ENCODE peak calls at places on chromosomes 1 and 21, in nine cellular contexts. One of them, this sample, is unnamed.

GRCh38 chr1:18480315-18481189 is at the start of gene KLHDC7A:
- DNase-seq in RWPE1: peak; percentile 28
- DNase-seq in NCI-H774: no peak
- DNase-seq in cardiac fibroblast: no peak
- DNase-seq in NCI-H1092 treated with DMSO at 0.1 percent for 48 hours: peak; percentile 77
- DNase-seq in T-helper 17 cell: no peak
- DNase-seq in right lobe of liver: peak; percentile 92
- DNase-seq in NCI-H460: no peak
- DNase-seq in lung: peak; percentile 79
- DNase-seq in this sample: no peak

GRCh38 chr1:214234635-214235025 is 46.3 kb upstream of the SMYD2 start:
- DNase-seq in right lobe of liver: no peak
- DNase-seq in lung: no peak
- DNase-seq in T-helper 17 cell: no peak
- DNase-seq in NCI-H774: peak; percentile 72
- DNase-seq in cardiac fibroblast: peak; percentile 60
- DNase-seq in NCI-H460: no peak
- DNase-seq in RWPE1: no peak
- DNase-seq in NCI-H1092 treated with DMSO at 0.1 percent for 48 hours: no peak
- DNase-seq in this sample: peak; percentile 50

GRCh38 chr1:181655756-181656155 is 172.4 kb downstream of the CACNA1E start:
- DNase-seq in cardiac fibroblast: peak; percentile 15
- DNase-seq in NCI-H460: peak; percentile 58
- DNase-seq in RWPE1: no peak
- DNase-seq in T-helper 17 cell: no peak
- DNase-seq in right lobe of liver: no peak
- DNase-seq in NCI-H774: no peak
- DNase-seq in NCI-H1092 treated with DMSO at 0.1 percent for 48 hours: no peak
- DNase-seq in lung: no peak
- DNase-seq in this sample: peak; percentile 67

GRCh38 chr1:54403808-54404261 is 2.4 kb downstream of the SSBP3 start:
- DNase-seq in lung: no peak
- DNase-seq in RWPE1: peak; percentile 39
- DNase-seq in NCI-H1092 treated with DMSO at 0.1 percent for 48 hours: no peak
- DNase-seq in right lobe of liver: peak; percentile 41
- DNase-seq in NCI-H460: no peak
- DNase-seq in T-helper 17 cell: no peak
- DNase-seq in cardiac fibroblast: peak; percentile 74
- DNase-seq in NCI-H774: no peak
- DNase-seq in this sample: no peak

GRCh38 chr1:59072017-59072947 is 224.6 kb upstream of the FGGY start:
- DNase-seq in NCI-H460: no peak
- DNase-seq in NCI-H774: peak; percentile 26
- DNase-seq in T-helper 17 cell: no peak
- DNase-seq in RWPE1: no peak
- DNase-seq in right lobe of liver: no peak
- DNase-seq in cardiac fibroblast: peak; percentile 56
- DNase-seq in NCI-H1092 treated with DMSO at 0.1 percent for 48 hours: peak; percentile 37
- DNase-seq in lung: no peak
- DNase-seq in this sample: no peak

GRCh38 chr1:199082778-199083389 is 444.0 kb downstream of the PTPRC start:
- DNase-seq in lung: no peak
- DNase-seq in NCI-H774: no peak
- DNase-seq in right lobe of liver: no peak
- DNase-seq in RWPE1: no peak
- DNase-seq in NCI-H1092 treated with DMSO at 0.1 percent for 48 hours: no peak
- DNase-seq in T-helper 17 cell: no peak
- DNase-seq in cardiac fibroblast: no peak
- DNase-seq in NCI-H460: no peak
- DNase-seq in this sample: no peak

GRCh38 chr1:23303524-23303923 is 40.6 kb downstream of the HNRNPR start:
- DNase-seq in T-helper 17 cell: no peak
- DNase-seq in NCI-H460: no peak
- DNase-seq in NCI-H1092 treated with DMSO at 0.1 percent for 48 hours: no peak
- DNase-seq in right lobe of liver: no peak
- DNase-seq in cardiac fibroblast: no peak
- DNase-seq in lung: no peak
- DNase-seq in RWPE1: no peak
- DNase-seq in NCI-H774: no peak
- DNase-seq in this sample: no peak

GRCh38 chr1:236336084-236336483 is 54.3 kb upstream of the ERO1B start:
- DNase-seq in NCI-H460: no peak
- DNase-seq in RWPE1: no peak
- DNase-seq in right lobe of liver: no peak
- DNase-seq in T-helper 17 cell: no peak
- DNase-seq in cardiac fibroblast: no peak
- DNase-seq in NCI-H1092 treated with DMSO at 0.1 percent for 48 hours: no peak
- DNase-seq in lung: no peak
- DNase-seq in NCI-H774: no peak
- DNase-seq in this sample: no peak

GRCh38 chr1:185069202-185069601 is 23.8 kb downstream of the RNF2 start:
- DNase-seq in lung: no peak
- DNase-seq in right lobe of liver: no peak
- DNase-seq in cardiac fibroblast: no peak
- DNase-seq in T-helper 17 cell: no peak
- DNase-seq in NCI-H1092 treated with DMSO at 0.1 percent for 48 hours: no peak
- DNase-seq in RWPE1: no peak
- DNase-seq in NCI-H460: no peak
- DNase-seq in NCI-H774: no peak
- DNase-seq in this sample: no peak

GRCh38 chr1:179278920-179279319 is 14.7 kb upstream of the SOAT1 start:
- DNase-seq in cardiac fibroblast: no peak
- DNase-seq in NCI-H774: no peak
- DNase-seq in NCI-H460: no peak
- DNase-seq in lung: no peak
- DNase-seq in RWPE1: no peak
- DNase-seq in right lobe of liver: no peak
- DNase-seq in T-helper 17 cell: no peak
- DNase-seq in NCI-H1092 treated with DMSO at 0.1 percent for 48 hours: no peak
- DNase-seq in this sample: no peak

GRCh38 chr21:45443595-45444181 is 38.7 kb downstream of the COL18A1 start:
- DNase-seq in NCI-H774: no peak
- DNase-seq in cardiac fibroblast: no peak
- DNase-seq in T-helper 17 cell: no peak
- DNase-seq in right lobe of liver: peak; percentile 64
- DNase-seq in RWPE1: no peak
- DNase-seq in NCI-H460: no peak
- DNase-seq in lung: no peak
- DNase-seq in NCI-H1092 treated with DMSO at 0.1 percent for 48 hours: peak; percentile 14
- DNase-seq in this sample: no peak

GRCh38 chr1:243950166-243950565 is 100.1 kb upstream of the AKT3 start:
- DNase-seq in NCI-H1092 treated with DMSO at 0.1 percent for 48 hours: no peak
- DNase-seq in NCI-H460: no peak
- DNase-seq in NCI-H774: no peak
- DNase-seq in cardiac fibroblast: peak; percentile 85
- DNase-seq in lung: no peak
- DNase-seq in T-helper 17 cell: no peak
- DNase-seq in right lobe of liver: no peak
- DNase-seq in RWPE1: peak; percentile 29
- DNase-seq in this sample: peak; percentile 89

GRCh38 chr1:154629160-154630073 is 21.4 kb upstream of the ADAR start:
- DNase-seq in lung: no peak
- DNase-seq in NCI-H460: no peak
- DNase-seq in right lobe of liver: no peak
- DNase-seq in cardiac fibroblast: no peak
- DNase-seq in RWPE1: no peak
- DNase-seq in T-helper 17 cell: no peak
- DNase-seq in NCI-H1092 treated with DMSO at 0.1 percent for 48 hours: no peak
- DNase-seq in NCI-H774: no peak
- DNase-seq in this sample: no peak

GRCh38 chr1:243598433-243598832 is 251.6 kb downstream of the AKT3 start:
- DNase-seq in T-helper 17 cell: no peak
- DNase-seq in cardiac fibroblast: peak; percentile 92
- DNase-seq in NCI-H460: no peak
- DNase-seq in right lobe of liver: no peak
- DNase-seq in NCI-H774: no peak
- DNase-seq in RWPE1: peak; percentile 59
- DNase-seq in lung: no peak
- DNase-seq in NCI-H1092 treated with DMSO at 0.1 percent for 48 hours: no peak
- DNase-seq in this sample: no peak

GRCh38 chr21:45537111-45537745 is 5.0 kb downstream of the SLC19A1 start:
- DNase-seq in right lobe of liver: peak; percentile 50
- DNase-seq in cardiac fibroblast: no peak
- DNase-seq in NCI-H774: no peak
- DNase-seq in NCI-H460: no peak
- DNase-seq in NCI-H1092 treated with DMSO at 0.1 percent for 48 hours: no peak
- DNase-seq in lung: no peak
- DNase-seq in T-helper 17 cell: no peak
- DNase-seq in RWPE1: no peak
- DNase-seq in this sample: no peak

This sample was measured in foreskin melanocyte.